ENCODE peak calls at places on chromosomes 7 and 10, in six cellular contexts. H, O, N, A, M and W are unnamed samples.

GRCh38 chr10:12081879-12082560 is 13.3 kb downstream of the DHTKD1 start:
- DNase-seq in H (peak; percentile 86), O (no peak), N (peak; percentile 68), A (peak; percentile 16), M (no peak), W (peak; percentile 24)

GRCh38 chr10:17021661-17022060 is 108.0 kb downstream of the CUBN start:
- DNase-seq in H (no peak), O (no peak), N (peak; percentile 25), A (no peak), M (no peak), W (no peak)

GRCh38 chr10:6201511-6201975 is 1.2 kb upstream of the PFKFB3 start:
- DNase-seq in H (no peak), O (peak; percentile 59), N (peak; percentile 70), A (peak; percentile 73), M (peak; percentile 87), W (peak; percentile 82)

GRCh38 chr10:1378473-1378872 is 322.3 kb downstream of the WDR37 start:
- DNase-seq in H (no peak), O (no peak), N (no peak), A (no peak), M (no peak), W (no peak)

GRCh38 chr7:34104992-34105391 is 199.7 kb downstream of the BMPER start:
- DNase-seq in H (peak; percentile 27), O (no peak), N (peak; percentile 19), A (no peak), M (no peak), W (peak; percentile 55)

GRCh38 chr10:69360485-69361302 is 56.0 kb downstream of the TACR2 start:
- DNase-seq in H (peak; percentile 78), O (peak; percentile 81), N (peak; percentile 93), A (peak; percentile 83), M (peak; percentile 88), W (peak; percentile 92)

GRCh38 chr7:26361637-26362036 is 70.0 kb downstream of the SNX10 start:
- DNase-seq in H (no peak), O (no peak), N (no peak), A (no peak), M (no peak), W (no peak)

GRCh38 chr7:102390697-102391484 is 5.3 kb upstream of the PRKRIP1 start:
- DNase-seq in H (peak; percentile 60), O (peak; percentile 79), N (peak; percentile 66), A (peak; percentile 85), M (peak; percentile 87), W (peak; percentile 80)

GRCh38 chr7:156889746-156890145 is 3.2 kb downstream of the LMBR1 start:
- DNase-seq in H (no peak), O (no peak), N (no peak), A (no peak), M (no peak), W (peak; percentile 40)

DNA sequence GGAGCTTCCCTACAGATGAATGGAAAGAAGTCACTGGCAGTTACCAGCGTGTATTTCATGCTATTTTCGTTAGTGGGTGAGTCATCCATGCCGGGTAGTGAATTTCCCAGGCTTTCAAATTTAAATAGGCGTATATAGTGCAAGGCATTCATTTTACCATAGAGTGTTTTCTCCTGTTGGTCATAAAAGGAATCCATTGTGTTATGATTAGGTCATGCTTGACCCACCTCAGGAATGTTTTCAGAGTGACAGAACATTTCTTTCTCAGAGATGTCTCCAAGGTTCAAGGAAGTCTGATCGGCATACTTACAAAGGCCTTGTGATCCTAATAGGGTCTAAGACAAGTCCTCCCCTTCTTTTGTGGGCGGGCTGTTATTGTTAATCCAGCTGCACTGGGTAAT is 110.7 kb downstream of the AKR1D1 start:
- DNase-seq in H (peak; percentile 98), O (no peak), N (peak; percentile 4), A (peak; percentile 1), M (no peak), W (peak; percentile 51)
- TF ChIP-seq CTCF in H (no peak), O (no peak), N (no peak), A (no peak), M (no peak), W (no peak)

DNA sequence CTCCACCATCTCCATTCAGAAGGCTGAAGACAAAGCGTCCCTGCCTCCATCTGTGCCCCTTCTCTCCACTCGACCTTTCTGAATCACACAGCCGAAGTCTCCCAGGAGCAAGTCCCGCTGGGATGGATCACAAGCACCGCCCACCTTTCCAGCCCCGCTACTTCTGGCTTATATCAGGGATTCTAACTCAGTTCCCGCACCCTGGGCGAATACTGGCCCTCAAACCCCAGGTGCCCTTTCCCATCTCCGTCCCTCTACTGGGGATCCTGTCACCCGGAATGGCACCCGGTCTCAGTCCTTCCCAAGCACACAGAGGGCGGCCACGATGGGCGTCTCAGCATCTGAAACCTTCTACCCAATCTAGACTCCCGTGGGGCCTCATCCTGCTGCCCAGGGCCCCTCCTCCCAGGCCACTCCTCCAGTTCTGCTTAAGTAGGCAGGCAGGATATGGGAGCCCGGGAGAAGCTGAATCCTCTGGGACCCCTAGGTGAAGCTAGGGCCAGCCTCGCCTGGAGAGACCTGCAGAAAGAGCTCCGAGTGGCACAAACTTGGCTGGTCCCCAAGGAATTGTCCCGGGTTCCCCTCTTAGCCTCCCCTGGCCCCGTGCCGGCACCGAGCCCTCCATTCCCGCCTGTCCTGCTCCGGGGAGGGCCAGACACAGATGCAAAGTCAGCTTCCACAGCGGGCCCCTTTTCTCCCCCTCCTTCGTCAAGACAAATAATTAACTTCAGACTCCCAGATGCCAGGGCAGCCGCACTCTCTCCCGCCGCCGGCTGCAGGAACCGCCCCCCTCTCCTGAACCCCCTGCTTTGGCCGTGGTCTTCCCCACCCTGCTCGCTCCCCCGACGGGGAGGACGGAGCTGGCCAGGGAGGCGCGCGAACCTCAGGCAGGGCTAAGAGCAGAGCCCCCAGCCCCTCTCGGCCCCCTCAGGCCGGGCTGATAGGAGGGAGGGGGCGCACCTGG is 622 bp downstream of the KCP start:
- DNase-seq in H (peak; percentile 32), O (no peak), N (peak; percentile 23), A (no peak), M (peak; percentile 61), W (peak; percentile 58)
- H3K4me3 ChIP-seq in H (peak overlapping the region; percentile 56), O (no peak overlapping the region), N (peak overlapping the region; percentile 9), A (no peak overlapping the region), M (no peak overlapping the region), W (peak overlapping the region; percentile 29)

GRCh38 chr10:104577861-104578480 is 63.1 kb upstream of the SORCS3 start:
- DNase-seq in H (no peak), O (no peak), N (peak; percentile 32), A (no peak), M (no peak), W (no peak)
- TF ChIP-seq CTCF in H (peak; percentile 16), O (no peak), N (no peak), A (no peak), M (no peak), W (no peak)

DNA sequence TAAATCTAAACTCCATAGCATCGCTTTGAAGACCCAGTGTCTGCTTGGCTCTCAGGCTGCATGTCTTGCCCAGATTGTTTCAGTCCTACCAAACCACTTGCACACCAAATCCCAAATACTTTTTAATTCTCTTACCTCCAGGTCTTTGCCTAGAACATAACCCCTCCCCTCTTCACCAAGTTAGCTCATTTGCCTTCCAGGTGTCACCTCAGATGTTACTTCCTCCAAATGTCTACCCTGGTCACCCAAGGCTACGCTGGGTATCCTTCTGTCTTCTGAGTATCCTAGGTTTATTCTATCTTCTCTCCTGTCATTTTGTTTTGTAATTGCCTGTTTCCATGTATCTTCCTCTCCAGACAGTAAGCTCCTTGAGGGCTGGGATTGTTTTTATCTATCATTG is 11.1 kb downstream of the SLC25A28 start:
- DNase-seq in H (no peak), O (no peak), N (no peak), A (no peak), M (no peak), W (no peak)
- H3K4me3 ChIP-seq in H (no peak overlapping the region), O (no peak overlapping the region), N (no peak overlapping the region), A (no peak overlapping the region), M (no peak overlapping the region), W (no peak overlapping the region)

DNA sequence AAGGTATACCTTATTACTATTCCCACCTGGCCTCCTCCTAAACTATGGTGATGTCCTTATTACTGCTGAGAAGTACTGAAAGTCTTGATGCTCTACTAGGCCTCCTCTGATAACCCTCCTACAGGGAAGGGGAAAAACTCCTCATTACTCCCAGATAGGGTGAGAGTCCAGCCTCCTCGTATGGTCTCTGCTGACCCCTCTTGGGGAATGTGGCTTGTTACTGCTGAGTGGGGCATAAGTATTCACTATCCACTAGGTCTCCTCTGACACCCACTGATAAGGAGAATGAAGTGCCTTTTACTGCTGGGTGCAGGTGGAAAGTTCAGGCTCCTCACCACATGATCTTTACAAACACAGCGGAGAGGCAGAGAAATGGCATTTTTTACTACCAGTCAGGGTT is 222.9 kb downstream of the CHRM2 start:
- DNase-seq in H (peak; percentile 20), O (no peak), N (no peak), A (no peak), M (no peak), W (peak; percentile 7)
- TF ChIP-seq CTCF in H (peak; percentile 77), O (no peak), N (peak; percentile 24), A (no peak), M (no peak), W (peak; percentile 8)